ENCODE peak calls at places on chromosomes 4 and X, in seven cellular contexts. A is endothelial cell; H is AG04450; S is RWPE1; W is MM.1S; F is breast epithelium; Y is CD8-positive, alpha-beta T cell. U is an unnamed sample.

GRCh38 chr4:76831475-76832390 is 66.2 kb downstream of the SOWAHB start:
- DNase-seq in A (no peak), H (no peak), S (no peak), W (no peak), F (no peak), Y (no peak), U (no peak)

GRCh38 chr4:142402156-142402555 is 443.9 kb downstream of the INPP4B start:
- DNase-seq in A (no peak), H (no peak), S (no peak), W (no peak), F (no peak), Y (no peak), U (no peak)

GRCh38 chrX:10157545-10157944 is 770 bp downstream of the CLCN4 start:
- DNase-seq in A (no peak), H (no peak), S (no peak), W (no peak), F (no peak), Y (no peak), U (no peak)

GRCh38 chr4:53500552-53500951 is 90.7 kb downstream of the LNX1 start:
- DNase-seq in A (no peak), H (no peak), S (no peak), W (no peak), F (no peak), Y (no peak), U (no peak)

GRCh38 chr4:1495416-1496115 is 89.3 kb upstream of the NKX1-1 start:
- DNase-seq in A (no peak), H (no peak), S (no peak), W (no peak), F (no peak), Y (no peak), U (no peak)

GRCh38 chr4:114435118-114435517 is 163.5 kb upstream of the UGT8 start:
- DNase-seq in A (no peak), H (no peak), S (no peak), W (no peak), F (no peak), Y (no peak), U (no peak)

GRCh38 chr4:72567821-72568620 is 1.0 kb downstream of the ADAMTS3 start:
- DNase-seq in A (peak; percentile 83), H (peak; percentile 44), S (peak; percentile 69), W (peak; percentile 98), F (peak; percentile 67), Y (no peak), U (peak; percentile 80)

GRCh38 chr4:71257761-71258160 is 81.1 kb upstream of the SLC4A4 start:
- DNase-seq in A (no peak), H (no peak), S (no peak), W (no peak), F (no peak), Y (no peak), U (no peak)

GRCh38 chr4:61202100-61202637 is 2.0 kb downstream of the ADGRL3 start:
- DNase-seq in A (peak; percentile 39), H (no peak), S (peak; percentile 9), W (no peak), F (no peak), Y (no peak), U (peak; percentile 79)

GRCh38 chrX:15334561-15334960 is 762 bp downstream of the PIGA start:
- DNase-seq in A (no peak), H (no peak), S (peak; percentile 34), W (no peak), F (no peak), Y (peak; percentile 2), U (no peak)

GRCh38 chr4:108247511-108248088 is 78.9 kb upstream of the LEF1 start:
- DNase-seq in A (no peak), H (no peak), S (no peak), W (peak; percentile 8), F (no peak), Y (no peak), U (no peak)

GRCh38 chr4:173934201-173934600 is 349.3 kb downstream of the FBXO8 start:
- DNase-seq in A (no peak), H (no peak), S (peak; percentile 32), W (no peak), F (no peak), Y (no peak), U (no peak)

GRCh38 chr4:108135549-108136209 is 33.1 kb downstream of the LEF1 start:
- DNase-seq in A (no peak), H (no peak), S (peak; percentile 53), W (no peak), F (peak; percentile 50), Y (no peak), U (no peak)

GRCh38 chrX:108312938-108313337 is 125.3 kb downstream of the COL4A6 start:
- DNase-seq in A (no peak), H (no peak), S (peak; percentile 67), W (no peak), F (peak; percentile 86), Y (no peak), U (no peak)

GRCh38 chr4:173270312-173271027 is 63.7 kb downstream of the HMGB2 start:
- DNase-seq in A (no peak), H (no peak), S (no peak), W (no peak), F (no peak), Y (no peak), U (no peak)

GRCh38 chrX:45070116-45071007 is 130.3 kb downstream of the DIPK2B start:
- DNase-seq in A (no peak), H (peak; percentile 1), S (peak; percentile 1), W (peak; percentile 11), F (no peak), Y (no peak), U (no peak)

DNA sequence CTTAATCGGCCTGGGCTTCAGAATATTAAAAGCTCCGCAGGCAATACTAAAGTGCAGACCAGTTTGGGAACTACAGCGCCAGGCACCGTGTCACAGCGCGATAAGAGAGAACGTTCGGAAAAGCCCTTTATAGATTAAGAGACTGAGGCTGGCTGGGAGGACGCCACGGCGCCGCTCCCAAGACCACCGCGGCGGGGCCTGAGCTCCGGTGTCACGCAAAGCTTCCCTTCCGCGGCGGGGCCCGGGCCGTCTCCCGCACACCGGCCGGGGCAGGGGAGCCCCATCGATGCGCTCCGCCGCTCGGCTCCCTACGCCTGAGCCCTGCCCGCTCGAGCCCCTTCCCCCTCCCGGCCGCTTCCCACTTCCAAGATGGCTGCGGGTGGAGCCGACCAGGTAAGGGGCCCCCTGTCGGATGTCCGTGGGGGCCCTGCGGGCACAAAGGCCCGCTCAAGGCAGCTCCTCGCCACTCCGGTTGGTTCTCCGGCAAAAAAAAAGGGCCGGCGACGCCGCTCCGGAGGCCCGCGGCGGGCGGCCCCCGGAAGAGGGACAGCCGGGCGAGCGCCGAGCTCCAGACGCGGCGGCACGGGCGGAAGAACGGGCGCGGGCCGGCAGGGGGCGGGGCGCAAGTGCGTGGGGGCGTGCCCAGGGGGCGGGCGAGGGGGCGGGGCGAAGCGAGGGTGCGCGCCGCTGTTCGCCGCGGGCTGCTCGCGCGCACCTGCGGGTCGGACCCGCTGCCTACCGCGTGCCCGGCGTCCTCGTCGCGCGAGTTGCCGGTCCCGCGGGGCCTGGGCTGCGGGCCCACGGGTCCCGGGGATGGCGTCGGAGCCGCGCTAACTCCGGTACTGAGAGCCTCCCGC is at the start of gene TBC1D14:
- DNase-seq in A (peak; percentile 85), H (peak; percentile 51), S (peak; percentile 85), W (peak; percentile 84), F (peak; percentile 80), Y (peak; percentile 83), U (peak; percentile 91)
- TF ChIP-seq CTCF in A (peak; percentile 50), H (peak; percentile 23), S (no peak), W (peak; percentile 9), F (peak; percentile 36), Y (no peak), U (peak; percentile 25)

GRCh38 chr4:177401658-177402273 is 40.5 kb downstream of the AGA start:
- DNase-seq in A (no peak), H (no peak), S (no peak), W (no peak), F (no peak), Y (no peak), U (no peak)

GRCh38 chr4:177404342-177404741 is 37.9 kb downstream of the AGA start:
- DNase-seq in A (no peak), H (no peak), S (no peak), W (no peak), F (no peak), Y (no peak), U (no peak)

GRCh38 chr4:177404980-177405379 is 37.3 kb downstream of the AGA start:
- DNase-seq in A (no peak), H (no peak), S (no peak), W (no peak), F (no peak), Y (no peak), U (no peak)

GRCh38 chr4:177405508-177405907 is 36.7 kb downstream of the AGA start:
- DNase-seq in A (no peak), H (no peak), S (no peak), W (peak; percentile 42), F (no peak), Y (no peak), U (no peak)

GRCh38 chr4:177403746-177404145 is 38.5 kb downstream of the AGA start:
- DNase-seq in A (no peak), H (no peak), S (no peak), W (no peak), F (no peak), Y (no peak), U (no peak)
- TF ChIP-seq CTCF in A (no peak), H (no peak), S (no peak), W (no peak), F (no peak), Y (no peak), U (no peak)

DNA sequence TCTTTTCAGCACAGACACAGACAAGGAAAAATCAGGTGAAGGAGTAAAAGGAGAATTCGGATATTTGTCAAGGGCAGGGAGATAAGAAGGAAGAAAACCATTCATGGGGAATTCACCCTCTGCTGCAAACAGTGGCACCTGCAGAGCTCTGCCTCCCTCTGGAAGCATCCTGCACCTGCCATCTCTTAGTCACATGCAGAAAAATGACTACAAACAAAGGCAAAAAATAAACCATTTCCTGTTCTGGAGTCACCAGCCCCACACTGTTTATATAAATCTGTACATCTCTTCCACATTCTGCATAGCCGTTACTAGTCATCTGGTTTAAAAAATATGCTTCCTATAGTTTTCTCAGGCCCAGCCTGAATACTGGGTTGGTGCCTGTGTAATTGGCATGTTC is 205.3 kb downstream of the ARAP2 start:
- DNase-seq in A (no peak), H (no peak), S (no peak), W (peak; percentile 61), F (no peak), Y (no peak), U (no peak)
- TF ChIP-seq CTCF in A (no peak), H (no peak), S (no peak), W (peak; percentile 35), F (no peak), Y (no peak), U (no peak)

DNA sequence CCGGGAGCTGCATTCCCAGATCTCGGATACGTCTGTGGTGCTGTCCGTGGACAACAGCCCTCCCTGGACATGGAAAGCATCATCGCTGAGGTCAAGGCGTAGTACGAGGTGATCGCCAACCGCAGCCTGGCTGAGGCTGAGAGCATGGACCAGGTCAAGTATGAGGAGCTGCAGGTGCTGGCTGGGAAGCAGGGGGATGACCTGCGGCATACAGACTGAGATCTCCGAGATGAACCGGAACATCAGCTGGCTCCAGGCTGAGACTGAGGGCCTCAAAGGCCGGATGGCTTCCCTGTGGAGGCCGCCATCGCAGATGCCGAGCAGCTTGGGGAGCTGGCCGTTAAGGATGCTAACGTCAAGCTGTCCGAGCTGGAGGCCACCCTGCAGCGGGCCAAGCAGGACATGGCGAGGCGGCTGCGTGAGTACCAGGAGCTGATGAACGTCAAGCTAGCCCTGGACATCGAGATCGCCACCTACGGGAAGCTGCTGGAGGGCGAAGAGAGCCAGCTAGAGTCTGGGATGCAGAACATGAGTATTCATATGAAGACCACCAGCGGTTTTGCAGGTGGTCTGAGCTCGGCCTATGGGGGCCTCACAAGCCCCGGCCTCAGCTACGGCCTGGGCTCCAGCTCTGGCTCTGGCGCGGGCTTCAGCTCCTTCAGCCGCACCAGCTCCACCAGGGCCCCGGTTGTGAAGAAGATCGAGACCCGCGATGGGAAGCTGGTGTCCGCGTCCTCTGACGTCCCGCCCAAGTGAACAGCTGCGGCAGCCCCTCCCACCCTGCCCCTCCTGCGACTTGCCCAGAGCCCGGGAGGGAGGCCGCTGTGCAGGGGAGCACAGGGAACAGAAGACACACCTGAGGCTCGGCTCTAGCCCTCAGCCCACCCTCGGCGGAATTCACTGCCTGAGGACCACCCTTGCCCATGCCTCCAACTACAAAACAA is 29.4 kb upstream of the GABRA3 start:
- DNase-seq in A (no peak), H (no peak), S (no peak), W (no peak), F (no peak), Y (no peak), U (no peak)
- TF ChIP-seq CTCF in A (no peak), H (no peak), S (no peak), W (no peak), F (no peak), Y (no peak), U (no peak)

U was measured in upper lobe of left lung.